ENCODE peak calls at places on chromosomes 7 and 10, in four cellular contexts. One of them, this sample, is unnamed.

GRCh38 chr10:99536400-99537254 is 3.9 kb downstream of the NKX2-3 start:
- DNase-seq in fibroblast of pulmonary artery: no peak
- DNase-seq in SK-N-SH: peak; percentile 71
- DNase-seq in mammary epithelial cell: no peak
- DNase-seq in this sample: no peak

GRCh38 chr10:13970231-13970966 is 360.3 kb downstream of the FRMD4A start:
- DNase-seq in fibroblast of pulmonary artery: no peak
- DNase-seq in SK-N-SH: no peak
- DNase-seq in mammary epithelial cell: no peak
- DNase-seq in this sample: no peak

GRCh38 chr10:53601260-53601875 is 828.8 kb upstream of the MBL2 start:
- DNase-seq in fibroblast of pulmonary artery: peak; percentile 55
- DNase-seq in SK-N-SH: peak; percentile 14
- DNase-seq in mammary epithelial cell: peak; percentile 16
- DNase-seq in this sample: no peak

GRCh38 chr7:82677064-82677463 is 233.5 kb upstream of the CACNA2D1 start:
- DNase-seq in fibroblast of pulmonary artery: no peak
- DNase-seq in SK-N-SH: peak; percentile 34
- DNase-seq in mammary epithelial cell: no peak
- DNase-seq in this sample: no peak

GRCh38 chr10:110567201-110568054 is at the start of gene SMC3:
- DNase-seq in fibroblast of pulmonary artery: peak; percentile 95
- DNase-seq in SK-N-SH: peak; percentile 88
- DNase-seq in mammary epithelial cell: peak; percentile 91
- DNase-seq in this sample: peak; percentile 80

GRCh38 chr7:156497776-156498509 is 142.6 kb upstream of the RNF32 start:
- DNase-seq in fibroblast of pulmonary artery: no peak
- DNase-seq in SK-N-SH: no peak
- DNase-seq in mammary epithelial cell: no peak
- DNase-seq in this sample: no peak

GRCh38 chr7:43735802-43736603 is 6.7 kb upstream of the COA1 start:
- DNase-seq in fibroblast of pulmonary artery: peak; percentile 63
- DNase-seq in SK-N-SH: no peak
- DNase-seq in mammary epithelial cell: no peak
- DNase-seq in this sample: no peak

GRCh38 chr10:60649485-60650271 is 128.6 kb upstream of the CDK1 start:
- DNase-seq in fibroblast of pulmonary artery: no peak
- DNase-seq in SK-N-SH: no peak
- DNase-seq in mammary epithelial cell: no peak
- DNase-seq in this sample: no peak

DNA sequence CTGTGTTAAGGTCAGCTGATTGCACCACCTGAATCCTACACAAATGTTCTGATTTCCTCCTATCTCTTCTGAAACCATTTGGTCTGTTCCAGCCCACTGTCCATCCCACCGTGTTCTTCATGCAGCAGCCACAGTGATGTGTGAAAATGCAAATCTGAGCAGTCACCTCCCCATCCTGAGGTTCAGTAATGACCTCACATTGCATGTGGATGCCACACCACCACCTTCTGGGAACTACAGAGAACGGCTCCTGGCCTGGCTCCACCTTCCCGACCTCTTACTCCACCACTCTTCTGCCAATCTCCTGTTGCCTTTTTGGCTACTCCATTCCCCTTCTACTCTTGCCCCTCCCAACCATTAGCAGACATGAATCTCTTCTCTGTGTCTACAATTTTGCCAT is 244.4 kb downstream of the TNS3 start:
- DNase-seq in fibroblast of pulmonary artery: no peak
- DNase-seq in SK-N-SH: no peak
- DNase-seq in mammary epithelial cell: no peak
- DNase-seq in this sample: no peak
- TF ChIP-seq CTCF in fibroblast of pulmonary artery: no peak
- TF ChIP-seq CTCF in SK-N-SH: peak; percentile 7
- TF ChIP-seq CTCF in mammary epithelial cell: peak; percentile 5
- TF ChIP-seq CTCF in this sample: peak; percentile 26

GRCh38 chr7:150739045-150739432 is 1.8 kb downstream of the GIMAP5 start:
- DNase-seq in fibroblast of pulmonary artery: no peak
- DNase-seq in SK-N-SH: no peak
- DNase-seq in mammary epithelial cell: no peak
- DNase-seq in this sample: no peak
- H3K4me3 ChIP-seq in fibroblast of pulmonary artery: no peak overlapping the region
- H3K4me3 ChIP-seq in SK-N-SH: no peak overlapping the region
- H3K4me3 ChIP-seq in mammary epithelial cell: no peak overlapping the region
- H3K4me3 ChIP-seq in this sample: no peak overlapping the region

DNA sequence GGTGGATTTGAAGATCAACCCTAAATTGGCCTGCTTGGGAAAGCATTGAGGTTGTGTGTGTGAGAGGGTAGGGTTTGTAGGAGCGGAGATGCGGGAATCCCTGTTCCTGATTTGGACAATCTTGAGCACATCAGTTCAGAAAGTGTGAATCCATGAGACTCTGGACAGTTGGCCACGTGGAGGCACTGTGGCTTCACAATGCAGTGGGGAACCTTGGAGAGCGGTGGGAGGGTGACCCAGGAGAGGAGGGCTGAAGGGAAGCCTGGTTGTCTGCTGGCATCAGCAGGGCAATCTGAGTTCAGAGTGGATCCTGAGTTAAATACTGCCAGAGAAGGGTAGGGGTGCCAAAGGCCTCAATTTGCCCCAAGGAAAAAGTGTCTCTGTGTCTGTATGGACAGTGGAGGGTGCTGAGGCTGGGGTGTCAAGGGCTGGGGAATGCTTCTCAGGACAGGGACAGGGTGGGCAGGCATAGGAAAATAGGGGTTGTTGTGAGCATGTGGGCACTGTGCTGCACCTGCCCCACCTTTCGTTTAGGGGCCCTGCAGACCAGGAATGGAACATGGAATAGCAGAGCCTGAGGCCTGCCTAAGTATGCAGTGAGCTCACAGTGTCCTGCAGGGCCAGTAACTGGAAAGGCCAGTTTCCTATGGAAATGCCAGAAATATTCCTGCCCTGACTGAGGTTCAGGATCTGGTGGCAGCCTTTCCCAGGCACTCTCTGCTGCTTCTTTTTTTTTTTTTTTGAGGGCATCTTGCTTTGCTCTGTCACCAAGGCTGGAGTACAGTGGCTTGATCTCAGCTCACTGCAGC is 162.9 kb upstream of the PRSS58 start:
- DNase-seq in fibroblast of pulmonary artery: peak; percentile 13
- DNase-seq in SK-N-SH: peak; percentile 38
- DNase-seq in mammary epithelial cell: peak; percentile 14
- DNase-seq in this sample: no peak
- TF ChIP-seq CTCF in fibroblast of pulmonary artery: peak; percentile 33
- TF ChIP-seq CTCF in SK-N-SH: peak; percentile 72
- TF ChIP-seq CTCF in mammary epithelial cell: no peak
- TF ChIP-seq CTCF in this sample: peak; percentile 57

DNA sequence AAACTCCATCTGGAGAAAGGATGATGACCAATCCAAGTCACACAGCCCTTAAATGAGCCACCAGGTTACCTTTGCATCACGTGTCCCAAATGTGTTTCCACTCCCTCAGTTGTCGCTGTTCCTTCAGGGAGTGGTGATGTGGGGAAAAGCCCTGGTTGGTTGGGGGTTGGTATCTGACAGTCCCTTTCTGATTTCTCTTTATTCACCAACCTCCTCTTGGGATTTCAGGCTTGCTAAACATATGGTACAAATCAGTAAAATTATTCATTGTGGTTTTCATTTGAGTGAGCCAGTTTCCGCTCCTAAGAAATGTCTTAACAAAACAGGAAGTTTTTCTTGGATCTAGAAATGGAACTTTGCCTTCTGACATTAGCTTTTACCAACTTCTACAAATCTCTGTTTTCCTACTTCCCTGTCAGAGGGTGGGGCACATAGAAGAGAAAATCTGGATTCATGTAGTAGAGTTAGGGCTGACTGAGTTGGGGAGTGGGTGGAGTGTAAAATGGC is 40.0 kb upstream of the KMT2E start:
- DNase-seq in fibroblast of pulmonary artery: peak; percentile 94
- DNase-seq in SK-N-SH: no peak
- DNase-seq in mammary epithelial cell: peak; percentile 68
- DNase-seq in this sample: no peak
- H3K4me3 ChIP-seq in fibroblast of pulmonary artery: no peak overlapping the region
- H3K4me3 ChIP-seq in SK-N-SH: no peak overlapping the region
- H3K4me3 ChIP-seq in mammary epithelial cell: no peak overlapping the region
- H3K4me3 ChIP-seq in this sample: no peak overlapping the region

GRCh38 chr7:21426286-21426957 is 1.5 kb upstream of the SP4 start:
- DNase-seq in fibroblast of pulmonary artery: peak; percentile 39
- DNase-seq in SK-N-SH: no peak
- DNase-seq in mammary epithelial cell: peak; percentile 23
- DNase-seq in this sample: peak; percentile 6

GRCh38 chr7:21427861-21428641 is at the start of gene SP4:
- DNase-seq in fibroblast of pulmonary artery: peak; percentile 96
- DNase-seq in SK-N-SH: peak; percentile 97
- DNase-seq in mammary epithelial cell: peak; percentile 92
- DNase-seq in this sample: peak; percentile 29

GRCh38 chr7:21428642-21428941 is 709 bp downstream of the SP4 start:
- DNase-seq in fibroblast of pulmonary artery: no peak
- DNase-seq in SK-N-SH: no peak
- DNase-seq in mammary epithelial cell: no peak
- DNase-seq in this sample: no peak

GRCh38 chr7:21429021-21429420 is 1.1 kb downstream of the SP4 start:
- DNase-seq in fibroblast of pulmonary artery: no peak
- DNase-seq in SK-N-SH: no peak
- DNase-seq in mammary epithelial cell: no peak
- DNase-seq in this sample: no peak

DNA sequence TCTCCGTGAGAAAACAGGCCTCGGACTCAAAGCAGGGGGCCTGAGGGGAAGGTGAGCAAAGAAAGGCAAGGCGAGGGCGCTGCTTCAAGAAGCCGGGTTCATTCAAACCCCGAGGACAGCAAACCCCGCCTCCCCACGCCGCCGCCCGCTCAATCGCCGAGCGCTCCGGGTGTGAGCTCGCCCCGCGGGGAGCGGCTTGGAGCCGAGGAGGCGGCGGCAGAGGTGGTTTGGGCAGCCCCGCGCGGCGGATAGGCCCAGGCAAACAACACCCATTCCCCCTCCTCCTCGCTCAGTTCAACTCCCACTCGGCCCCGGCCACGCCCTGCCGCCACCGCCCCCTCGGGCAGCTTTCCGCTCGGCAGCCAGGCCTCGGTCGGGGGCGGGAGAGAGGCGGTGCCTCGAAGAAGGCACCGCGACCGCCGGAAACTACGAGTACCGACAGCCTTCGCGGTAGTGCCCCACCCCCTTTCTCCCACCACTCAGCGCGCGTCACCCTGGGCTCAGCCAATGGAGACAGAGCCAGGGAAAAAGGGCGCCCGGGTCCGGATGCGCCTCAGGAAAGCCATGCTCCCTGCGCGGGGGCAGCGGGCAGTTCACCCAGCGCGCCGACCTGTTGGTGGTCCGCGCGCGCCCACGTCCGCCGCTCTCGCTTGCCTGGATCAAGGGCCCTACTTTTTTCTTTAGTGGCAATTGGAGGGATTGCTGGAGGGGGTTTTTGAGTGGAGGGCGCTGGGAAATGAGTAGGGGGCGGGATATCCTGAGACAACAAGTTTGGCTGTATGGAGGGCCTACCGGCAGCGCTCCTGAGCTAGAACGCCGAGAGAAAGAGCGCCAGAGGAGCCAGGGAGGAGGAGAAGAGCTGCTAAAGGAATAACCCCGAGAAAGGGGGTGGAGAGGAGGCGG is 674 bp upstream of the SP4 start:
- DNase-seq in fibroblast of pulmonary artery: peak; percentile 99
- DNase-seq in SK-N-SH: peak; percentile 99
- DNase-seq in mammary epithelial cell: peak; percentile 99
- DNase-seq in this sample: peak; percentile 62
- TF ChIP-seq CTCF in fibroblast of pulmonary artery: no peak
- TF ChIP-seq CTCF in SK-N-SH: peak; percentile 9
- TF ChIP-seq CTCF in mammary epithelial cell: no peak
- TF ChIP-seq CTCF in this sample: no peak

GRCh38 chr10:34524369-34525091 is 290.6 kb downstream of the PARD3 start:
- DNase-seq in fibroblast of pulmonary artery: no peak
- DNase-seq in SK-N-SH: no peak
- DNase-seq in mammary epithelial cell: no peak
- DNase-seq in this sample: no peak

GRCh38 chr10:34526186-34526585 is 288.9 kb downstream of the PARD3 start:
- DNase-seq in fibroblast of pulmonary artery: peak; percentile 87
- DNase-seq in SK-N-SH: no peak
- DNase-seq in mammary epithelial cell: peak; percentile 48
- DNase-seq in this sample: no peak

GRCh38 chr10:34528320-34528719 is 286.8 kb downstream of the PARD3 start:
- DNase-seq in fibroblast of pulmonary artery: peak; percentile 95
- DNase-seq in SK-N-SH: no peak
- DNase-seq in mammary epithelial cell: peak; percentile 91
- DNase-seq in this sample: peak; percentile 95

GRCh38 chr10:34530778-34531177 is 284.3 kb downstream of the PARD3 start:
- DNase-seq in fibroblast of pulmonary artery: no peak
- DNase-seq in SK-N-SH: no peak
- DNase-seq in mammary epithelial cell: no peak
- DNase-seq in this sample: no peak

GRCh38 chr10:34526758-34527730 is 288.1 kb downstream of the PARD3 start:
- DNase-seq in fibroblast of pulmonary artery: peak; percentile 98
- DNase-seq in SK-N-SH: no peak
- DNase-seq in mammary epithelial cell: peak; percentile 86
- DNase-seq in this sample: peak; percentile 92
- H3K4me3 ChIP-seq in fibroblast of pulmonary artery: peak overlapping the region; percentile 25
- H3K4me3 ChIP-seq in SK-N-SH: peak overlapping the region; percentile 33
- H3K4me3 ChIP-seq in mammary epithelial cell: no peak overlapping the region
- H3K4me3 ChIP-seq in this sample: no peak overlapping the region

GRCh38 chr10:108204528-108205313 is 1040.2 kb upstream of the SORCS1 start:
- DNase-seq in fibroblast of pulmonary artery: peak; percentile 14
- DNase-seq in SK-N-SH: peak; percentile 20
- DNase-seq in mammary epithelial cell: peak; percentile 55
- DNase-seq in this sample: no peak
- TF ChIP-seq CTCF in fibroblast of pulmonary artery: peak; percentile 42
- TF ChIP-seq CTCF in SK-N-SH: peak; percentile 77
- TF ChIP-seq CTCF in mammary epithelial cell: peak; percentile 99
- TF ChIP-seq CTCF in this sample: peak; percentile 63

GRCh38 chr7:92603089-92603445 is 12.9 kb upstream of the FAM133B start:
- DNase-seq in fibroblast of pulmonary artery: no peak
- DNase-seq in SK-N-SH: no peak
- DNase-seq in mammary epithelial cell: no peak
- DNase-seq in this sample: no peak

GRCh38 chr7:92606985-92607384 is 16.8 kb upstream of the FAM133B start:
- DNase-seq in fibroblast of pulmonary artery: no peak
- DNase-seq in SK-N-SH: no peak
- DNase-seq in mammary epithelial cell: no peak
- DNase-seq in this sample: no peak

GRCh38 chr7:92598310-92598981 is 8.3 kb upstream of the FAM133B start:
- DNase-seq in fibroblast of pulmonary artery: no peak
- DNase-seq in SK-N-SH: no peak
- DNase-seq in mammary epithelial cell: no peak
- DNase-seq in this sample: no peak

GRCh38 chr7:92602352-92603088 is 12.3 kb upstream of the FAM133B start:
- DNase-seq in fibroblast of pulmonary artery: peak; percentile 57
- DNase-seq in SK-N-SH: no peak
- DNase-seq in mammary epithelial cell: no peak
- DNase-seq in this sample: no peak
- H3K4me3 ChIP-seq in fibroblast of pulmonary artery: no peak overlapping the region
- H3K4me3 ChIP-seq in SK-N-SH: no peak overlapping the region
- H3K4me3 ChIP-seq in mammary epithelial cell: no peak overlapping the region
- H3K4me3 ChIP-seq in this sample: no peak overlapping the region